ENCODE peak calls at places on chromosomes 13 and 19, in ten cellular contexts. S, J, K, G, X, Z, T, P, W and I are unnamed samples.

GRCh38 chr19:58228584-58229254 is at the start of gene ZNF544:
- DNase-seq in S (peak; percentile 72), J (peak; percentile 71), K (peak; percentile 35), G (peak; percentile 73), X (peak; percentile 15), Z (peak; percentile 75), T (peak; percentile 16), P (no peak), W (peak; percentile 62), I (peak; percentile 91)

GRCh38 chr13:60679928-60680693 is 283.1 kb downstream of the TDRD3 start:
- DNase-seq in S (no peak), J (no peak), K (no peak), G (no peak), X (no peak), Z (peak; percentile 22), T (no peak), P (no peak), W (no peak), I (no peak)

GRCh38 chr19:1027953-1028902 is 1.8 kb downstream of the CNN2 start:
- DNase-seq in S (peak; percentile 76), J (peak; percentile 72), K (peak; percentile 67), G (peak; percentile 96), X (peak; percentile 93), Z (peak; percentile 89), T (peak; percentile 89), P (no peak), W (peak; percentile 75), I (peak; percentile 93)

GRCh38 chr13:101018720-101019119 is 344.1 kb upstream of the TMTC4 start:
- DNase-seq in S (no peak), J (no peak), K (no peak), G (peak; percentile 0), X (peak; percentile 4), Z (peak; percentile 54), T (no peak), P (no peak), W (no peak), I (peak; percentile 16)

GRCh38 chr19:29478578-29479565 is 46.9 kb upstream of the VSTM2B start:
- DNase-seq in S (peak; percentile 25), J (peak; percentile 24), K (no peak), G (no peak), X (no peak), Z (no peak), T (no peak), P (no peak), W (no peak), I (peak; percentile 58)

GRCh38 chr19:15284091-15284490 is 48.2 kb downstream of the BRD4 start:
- DNase-seq in S (no peak), J (no peak), K (no peak), G (no peak), X (no peak), Z (no peak), T (no peak), P (no peak), W (no peak), I (no peak)

GRCh38 chr19:1651061-1651547 is 1.3 kb downstream of the TCF3 start:
- DNase-seq in S (no peak), J (no peak), K (no peak), G (peak; percentile 42), X (no peak), Z (peak; percentile 37), T (no peak), P (no peak), W (no peak), I (peak; percentile 58)

GRCh38 chr13:47480121-47480520 is 521.0 kb downstream of the SUCLA2 start:
- DNase-seq in S (no peak), J (no peak), K (no peak), G (peak; percentile 95), X (peak; percentile 82), Z (peak; percentile 81), T (peak; percentile 56), P (no peak), W (no peak), I (no peak)

GRCh38 chr13:27170521-27171243 is 929 bp downstream of the USP12 start:
- DNase-seq in S (peak; percentile 41), J (peak; percentile 36), K (peak; percentile 35), G (no peak), X (no peak), Z (no peak), T (no peak), P (no peak), W (peak; percentile 46), I (peak; percentile 64)

GRCh38 chr19:10654610-10655456 is 687 bp downstream of the ILF3 start:
- DNase-seq in S (peak; percentile 49), J (peak; percentile 36), K (peak; percentile 40), G (no peak), X (no peak), Z (peak; percentile 42), T (no peak), P (no peak), W (peak; percentile 61), I (peak; percentile 75)

GRCh38 chr19:58355215-58355796 is 2.0 kb upstream of the A1BG start:
- DNase-seq in S (no peak), J (no peak), K (no peak), G (no peak), X (no peak), Z (no peak), T (no peak), P (no peak), W (no peak), I (no peak)

GRCh38 chr19:28494466-28494865 is 718.5 kb downstream of the UQCRFS1 start:
- DNase-seq in S (no peak), J (no peak), K (no peak), G (no peak), X (no peak), Z (no peak), T (no peak), P (no peak), W (no peak), I (no peak)

GRCh38 chr19:17469371-17470203 is 737 bp upstream of the SLC27A1 start:
- DNase-seq in S (peak; percentile 99), J (peak; percentile 94), K (peak; percentile 99), G (peak; percentile 94), X (peak; percentile 85), Z (peak; percentile 96), T (peak; percentile 74), P (peak; percentile 96), W (peak; percentile 95), I (peak; percentile 96)

GRCh38 chr13:34698953-34699352 is 243.1 kb upstream of the NBEA start:
- DNase-seq in S (no peak), J (no peak), K (no peak), G (peak; percentile 19), X (no peak), Z (peak; percentile 2), T (no peak), P (no peak), W (no peak), I (no peak)

GRCh38 chr19:33177417-33177976 is 16.6 kb upstream of the LRP3 start:
- DNase-seq in S (no peak), J (no peak), K (no peak), G (no peak), X (no peak), Z (no peak), T (no peak), P (peak; percentile 61), W (no peak), I (peak; percentile 86)
- H3K4me3 ChIP-seq in S (peak overlapping the region; percentile 41), J (peak overlapping the region; percentile 53), K (peak overlapping the region; percentile 98), G (peak overlapping the region; percentile 42), X (peak overlapping the region; percentile 56), Z (peak overlapping the region; percentile 53), T (peak overlapping the region; percentile 33), P (peak overlapping the region; percentile 88), W (peak overlapping the region; percentile 95), I (peak overlapping the region; percentile 21)

DNA sequence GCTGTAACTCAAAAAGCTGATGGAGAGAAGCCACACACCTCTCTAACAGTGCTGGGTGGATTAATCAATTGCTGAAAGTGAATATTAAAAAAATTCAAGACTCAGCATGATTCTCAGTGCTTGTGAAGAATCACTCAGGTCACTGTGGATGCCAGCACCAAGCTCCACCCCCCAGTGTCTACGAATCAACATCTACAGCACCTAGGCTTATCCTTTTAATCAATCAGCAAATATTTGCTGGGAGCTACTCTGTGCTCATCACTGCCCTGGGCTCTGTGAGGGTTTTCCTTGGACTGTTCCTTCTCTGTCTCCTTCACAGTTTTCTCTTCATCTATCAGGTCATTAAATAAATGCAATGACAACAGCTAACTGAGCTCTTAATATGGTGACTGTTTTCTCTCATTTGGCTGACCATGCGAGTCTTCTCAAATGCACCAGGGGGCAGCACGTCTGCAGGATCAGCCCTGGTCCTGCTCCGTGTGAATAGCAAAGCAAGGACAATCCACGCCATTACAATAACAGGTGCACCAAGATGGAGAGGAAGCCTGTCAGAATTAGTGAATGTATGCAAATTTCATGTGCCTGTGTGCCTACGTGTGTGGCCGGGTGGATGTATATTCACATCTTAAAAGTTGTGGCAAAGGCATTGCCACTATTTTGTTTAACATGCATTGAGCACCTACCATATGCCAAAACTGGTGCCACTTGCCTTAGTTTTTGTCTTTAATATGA is 14.6 kb upstream of the C13orf42 start:
- DNase-seq in S (peak; percentile 42), J (peak; percentile 41), K (peak; percentile 45), G (peak; percentile 56), X (peak; percentile 26), Z (peak; percentile 71), T (peak; percentile 17), P (no peak), W (peak; percentile 25), I (peak; percentile 77)
- H3K4me3 ChIP-seq in S (no peak overlapping the region), J (no peak overlapping the region), K (no peak overlapping the region), G (no peak overlapping the region), X (no peak overlapping the region), Z (no peak overlapping the region), T (no peak overlapping the region), P (no peak overlapping the region), W (no peak overlapping the region), I (no peak overlapping the region)

GRCh38 chr13:53092931-53093330 is 64.3 kb downstream of the OLFM4 start:
- DNase-seq in S (no peak), J (no peak), K (no peak), G (no peak), X (no peak), Z (no peak), T (no peak), P (no peak), W (no peak), I (no peak)
- H3K4me3 ChIP-seq in S (no peak overlapping the region), J (no peak overlapping the region), K (no peak overlapping the region), G (no peak overlapping the region), X (no peak overlapping the region), Z (no peak overlapping the region), T (no peak overlapping the region), P (no peak overlapping the region), W (no peak overlapping the region), I (no peak overlapping the region)

GRCh38 chr13:25372275-25373081 is 704 bp downstream of the ATP8A2 start:
- DNase-seq in S (no peak), J (no peak), K (no peak), G (no peak), X (no peak), Z (no peak), T (no peak), P (no peak), W (no peak), I (peak; percentile 14)

GRCh38 chr13:25375727-25376358 is 4.1 kb downstream of the ATP8A2 start:
- DNase-seq in S (peak; percentile 33), J (peak; percentile 18), K (no peak), G (peak; percentile 49), X (peak; percentile 10), Z (peak; percentile 60), T (peak; percentile 5), P (no peak), W (no peak), I (peak; percentile 56)

GRCh38 chr13:25371158-25371557 is 616 bp upstream of the ATP8A2 start:
- DNase-seq in S (no peak), J (no peak), K (no peak), G (no peak), X (no peak), Z (no peak), T (no peak), P (no peak), W (no peak), I (no peak)

GRCh38 chr13:25377244-25377962 is 5.6 kb downstream of the ATP8A2 start:
- DNase-seq in S (no peak), J (no peak), K (no peak), G (no peak), X (no peak), Z (no peak), T (no peak), P (no peak), W (no peak), I (no peak)

GRCh38 chr13:25371608-25372274 is at the start of gene ATP8A2:
- DNase-seq in S (no peak), J (no peak), K (no peak), G (no peak), X (no peak), Z (no peak), T (no peak), P (no peak), W (no peak), I (peak; percentile 30)
- H3K4me3 ChIP-seq in S (no peak within 1 kb of the TSS), J (no peak within 1 kb of the TSS), K (peak within 1 kb of the TSS; percentile 33), G (no peak within 1 kb of the TSS), X (peak within 1 kb of the TSS; percentile 40), Z (peak within 1 kb of the TSS; percentile 27), T (no peak within 1 kb of the TSS), P (no peak within 1 kb of the TSS), W (no peak within 1 kb of the TSS), I (peak within 1 kb of the TSS; percentile 39)